ENCODE peak calls at places on chromosomes 3 and 15, in four cellular contexts. J is HCT116, U is thoracic aorta, B is colonic mucosa. S is an unnamed sample.

GRCh38 chr3:66372681-66373350 is 128.0 kb downstream of the LRIG1 start:
- DNase-seq in B (peak; percentile 63), J (no peak), U (no peak), S (no peak)

GRCh38 chr3:111861396-111861795 is 2.3 kb downstream of the PHLDB2 start:
- DNase-seq in U (no peak), B (no peak), J (no peak), S (no peak)

GRCh38 chr3:56916697-56917336 is 115.1 kb upstream of the ARHGEF3 start:
- DNase-seq in B (no peak), J (no peak), U (no peak), S (no peak)

GRCh38 chr15:69132935-69133861 is 27.2 kb upstream of the GLCE start:
- DNase-seq in U (no peak), B (no peak), J (no peak), S (no peak)

GRCh38 chr15:48318131-48318530 is 13.1 kb upstream of the DUT start:
- DNase-seq in U (no peak), J (no peak), B (no peak), S (no peak)

GRCh38 chr3:106566277-106566676 is 697.5 kb upstream of the CBLB start:
- DNase-seq in J (no peak), B (no peak), U (no peak), S (no peak)

GRCh38 chr3:150877303-150877702 is 27.9 kb downstream of the MINDY4B start:
- DNase-seq in J (no peak), U (no peak), B (no peak), S (no peak)

GRCh38 chr15:57557267-57557666 is 34.4 kb upstream of the MYZAP start:
- DNase-seq in J (no peak), B (no peak), U (no peak), S (no peak)

GRCh38 chr3:52809821-52810377 is 15.3 kb downstream of the ITIH3 start:
- DNase-seq in J (no peak), U (no peak), B (no peak), S (no peak)

GRCh38 chr15:82880704-82881103 is 71.3 kb downstream of the WHAMM start:
- DNase-seq in B (no peak), J (no peak), U (no peak), S (no peak)

GRCh38 chr3:101942356-101942755 is 93.0 kb downstream of the NFKBIZ start:
- DNase-seq in J (no peak), B (no peak), U (no peak), S (no peak)
- H3K4me1 ChIP-seq in J (no peaks in the 10 kb centered on the region), B (peaks cover 8% of the 10 kb centered on the region), U (peaks cover 40% of the 10 kb centered on the region), S (peaks cover 43% of the 10 kb centered on the region)

GRCh38 chr3:113966172-113966571 is 18.4 kb downstream of the ZDHHC23 start:
- DNase-seq in J (no peak), U (no peak), B (no peak), S (no peak)
- H3K27me3 ChIP-seq in J (no peaks in the 10 kb centered on the region), U (no peaks in the 10 kb centered on the region), B (no peaks in the 10 kb centered on the region), S (no peaks in the 10 kb centered on the region)

DNA sequence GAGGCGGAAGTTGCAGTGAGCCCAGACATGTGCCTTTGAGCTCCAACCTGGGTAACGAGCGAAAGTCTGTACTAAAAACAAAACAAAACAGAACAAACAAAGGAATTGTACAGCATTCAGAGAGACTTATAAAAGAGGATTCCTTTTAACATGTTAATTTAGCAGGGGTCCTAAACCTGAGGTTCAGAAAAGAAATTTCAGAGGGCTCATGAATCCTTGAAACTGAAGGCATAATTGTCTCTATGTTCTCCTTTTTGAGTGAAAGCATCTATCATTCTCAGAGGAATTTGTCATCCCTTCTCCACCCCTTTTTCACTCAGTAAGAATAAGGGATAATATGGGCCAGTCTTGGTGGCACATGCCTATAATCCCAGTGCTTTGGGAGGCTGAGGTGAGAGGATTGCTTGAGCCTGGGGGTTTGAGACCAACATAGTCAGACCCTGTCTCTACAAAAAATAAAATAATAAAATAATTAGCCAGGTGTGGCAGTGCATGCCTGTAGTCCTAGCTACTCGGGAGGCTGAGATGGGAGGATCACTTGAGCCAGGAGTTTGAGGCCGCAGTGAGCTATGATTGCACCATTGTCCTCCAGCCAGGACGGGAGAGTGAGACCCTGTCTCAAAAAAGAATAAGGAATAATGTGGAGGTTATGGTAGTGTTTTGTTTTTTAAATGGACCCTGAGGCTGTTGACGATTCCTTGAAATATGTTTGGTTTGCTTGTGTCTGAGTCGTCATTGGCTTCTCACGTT is 309.1 kb upstream of the C2CD4B start:
- DNase-seq in B (no peak), J (no peak), U (no peak), S (no peak)
- H3K27ac ChIP-seq in B (no peak overlapping the region), J (no peak overlapping the region), U (peak overlapping the region; percentile 99), S (no peak overlapping the region)

GRCh38 chr15:49610166-49610918 is 10.3 kb downstream of the FAM227B start:
- DNase-seq in B (no peak), U (no peak), J (no peak), S (no peak)
- H3K4me1 ChIP-seq in B (no peaks in the 10 kb centered on the region), U (no peaks in the 10 kb centered on the region), J (no peaks in the 10 kb centered on the region), S (no peaks in the 10 kb centered on the region)

GRCh38 chr3:6860149-6860548 is 766 bp upstream of the GRM7 start:
- DNase-seq in U (no peak), B (no peak), J (no peak), S (no peak)

GRCh38 chr3:6860911-6861330 is at the start of gene GRM7:
- DNase-seq in J (no peak), U (no peak), B (no peak), S (no peak)

GRCh38 chr3:6861331-6861988 is 545 bp downstream of the GRM7 start:
- DNase-seq in J (no peak), B (no peak), U (no peak), S (no peak)

GRCh38 chr3:6854184-6854583 is 6.7 kb upstream of the GRM7 start:
- DNase-seq in B (no peak), U (no peak), J (no peak), S (no peak)

DNA sequence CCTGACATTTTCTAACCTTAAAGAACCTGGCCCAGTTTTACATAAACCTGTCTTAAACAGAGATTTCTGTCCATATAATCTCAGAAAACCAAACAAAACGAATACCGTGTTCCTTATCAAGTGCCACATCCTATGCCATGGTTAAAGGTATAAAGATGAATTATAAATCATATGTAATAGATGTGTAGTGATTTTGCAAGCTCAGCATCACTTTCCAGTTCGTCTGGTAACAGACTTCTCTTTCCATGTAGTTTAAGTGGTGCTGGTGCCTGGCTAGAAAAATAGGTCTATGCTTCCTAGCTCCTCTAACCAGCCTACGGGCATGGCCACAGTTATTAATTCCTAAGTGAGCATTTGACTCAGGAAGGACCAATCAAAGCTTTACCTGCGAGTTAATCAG is 3.4 kb upstream of the GRM7 start:
- DNase-seq in U (no peak), J (no peak), B (no peak), S (no peak)
- H3K27me3 ChIP-seq in U (no peaks in the 10 kb centered on the region), J (no peaks in the 10 kb centered on the region), B (peaks cover 21% of the 10 kb centered on the region), S (no peaks in the 10 kb centered on the region)

GRCh38 chr15:89114974-89115373 is 26.7 kb downstream of the ABHD2 start:
- DNase-seq in J (no peak), U (no peak), B (no peak), S (no peak)
- H3K27ac ChIP-seq in J (no peak overlapping the region), U (peak overlapping the region; percentile 91), B (peak overlapping the region; percentile 3), S (peak overlapping the region; percentile 7)

S was measured in spleen.